ENCODE peak calls at places on chromosomes 16 and 17, in five cellular contexts. Q is transverse colon, Z is GM23338, S is Peyer's patch, N is ascending aorta. P is an unnamed sample.

GRCh38 chr17:7439462-7440112 is at the start of gene FGF11:
- DNase-seq in Z (peak; percentile 35), S (no peak), Q (no peak), N (no peak), P (no peak)

GRCh38 chr17:78895322-78895721 is 7.7 kb downstream of the CEP295NL start:
- DNase-seq in S (no peak), N (no peak), Q (no peak), Z (no peak), P (no peak)

GRCh38 chr16:2830355-2830695 is 222 bp downstream of the ZG16B start:
- DNase-seq in N (no peak), Z (no peak), S (no peak), Q (no peak), P (no peak)

GRCh38 chr17:76562734-76563148 is 22.9 kb downstream of the PRCD start:
- DNase-seq in Q (no peak), S (no peak), Z (no peak), N (no peak), P (no peak)

GRCh38 chr17:48718781-48719641 is 3.3 kb downstream of the PRAC1 start:
- DNase-seq in N (no peak), Z (peak; percentile 73), S (no peak), Q (no peak), P (no peak)

GRCh38 chr17:47978324-47978723 is 7.4 kb downstream of the CDK5RAP3 start:
- DNase-seq in N (no peak), Q (peak; percentile 50), Z (peak; percentile 95), S (peak; percentile 71), P (no peak)

GRCh38 chr17:19327039-19327776 is 35.3 kb downstream of the B9D1 start:
- DNase-seq in Q (no peak), Z (no peak), S (peak; percentile 31), N (no peak), P (no peak)

GRCh38 chr16:64864232-64864803 is 257.5 kb downstream of the CDH11 start:
- DNase-seq in S (no peak), Z (no peak), N (no peak), Q (no peak), P (no peak)

GRCh38 chr17:57293077-57293476 is 36.8 kb downstream of the MSI2 start:
- DNase-seq in N (no peak), Z (no peak), Q (no peak), S (no peak), P (no peak)

GRCh38 chr16:29820730-29821662 is 734 bp downstream of the MVP start:
- DNase-seq in Z (no peak), S (peak; percentile 89), Q (peak; percentile 91), N (no peak), P (peak; percentile 90)

GRCh38 chr17:17911003-17911613 is 61.1 kb downstream of the TOM1L2 start:
- DNase-seq in S (no peak), N (no peak), Z (no peak), Q (no peak), P (no peak)

GRCh38 chr16:17469011-17469741 is 1.6 kb downstream of the XYLT1 start:
- DNase-seq in Q (peak; percentile 20), Z (no peak), S (peak; percentile 48), N (no peak), P (peak; percentile 70)

GRCh38 chr17:50173335-50173941 is 7.6 kb downstream of the SGCA start:
- DNase-seq in Z (peak; percentile 34), N (peak; percentile 88), S (no peak), Q (no peak), P (no peak)

GRCh38 chr16:81469710-81470481 is 25.3 kb downstream of the CMIP start:
- DNase-seq in N (no peak), Z (no peak), S (peak; percentile 82), Q (no peak), P (peak; percentile 92)

GRCh38 chr17:34613064-34614019 is 34.0 kb downstream of the TMEM132E start:
- DNase-seq in Q (no peak), Z (peak; percentile 53), S (no peak), N (no peak), P (no peak)

GRCh38 chr16:2481676-2482075 is 6.7 kb downstream of the TBC1D24 start:
- DNase-seq in S (no peak), Q (no peak), N (no peak), Z (no peak), P (no peak)

GRCh38 chr17:49970498-49970897 is 1.5 kb downstream of the DLX4 start:
- DNase-seq in S (no peak), Z (no peak), Q (no peak), N (no peak), P (no peak)

GRCh38 chr17:40699880-40700279 is 3.7 kb downstream of the KRT24 start:
- DNase-seq in N (no peak), Q (no peak), S (no peak), Z (no peak), P (no peak)

GRCh38 chr16:77882359-77882758 is 94.0 kb downstream of the VAT1L start:
- DNase-seq in Q (no peak), Z (no peak), N (no peak), S (no peak), P (no peak)

GRCh38 chr17:38574712-38575111 is 31.0 kb downstream of the SRCIN1 start:
- DNase-seq in Q (no peak), Z (no peak), S (no peak), N (no peak), P (no peak)
- H3K27ac ChIP-seq in Q (no peak overlapping the region), Z (no peak overlapping the region), S (no peak overlapping the region), N (no peak overlapping the region), P (no peak overlapping the region)

DNA sequence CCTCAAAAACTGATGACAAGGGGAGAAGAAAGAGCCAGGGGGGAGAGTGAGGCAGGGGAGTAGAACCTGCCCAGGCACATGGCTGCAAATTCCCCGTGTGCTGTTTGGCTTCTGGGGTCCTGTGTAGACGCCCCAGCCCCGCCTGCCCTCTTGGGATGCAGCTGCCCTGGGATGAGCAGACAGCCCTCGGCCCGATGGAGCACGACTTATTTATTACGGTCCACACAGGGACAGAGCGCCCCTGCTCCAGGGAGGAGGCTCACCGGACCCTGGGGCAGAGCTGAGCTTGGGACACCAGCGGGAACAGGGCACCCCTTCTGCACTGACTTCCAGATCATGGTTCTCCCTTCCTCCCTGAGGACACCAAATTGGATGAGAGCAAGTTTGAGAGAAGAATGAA is 9.1 kb downstream of the LDHD start:
- DNase-seq in Z (no peak), S (no peak), Q (no peak), N (no peak), P (peak; percentile 69)
- H3K4me1 ChIP-seq in Z (peaks cover 31% of the 10 kb centered on the region), S (peaks cover 9% of the 10 kb centered on the region), Q (peaks cover 62% of the 10 kb centered on the region), N (peaks cover 36% of the 10 kb centered on the region), P (peaks cover 39% of the 10 kb centered on the region)

GRCh38 chr17:28760561-28760960 is 16.8 kb downstream of the TRAF4 start:
- DNase-seq in N (no peak), S (no peak), Q (no peak), Z (no peak), P (no peak)
- H3K27ac ChIP-seq in N (no peak overlapping the region), S (no peak overlapping the region), Q (no peak overlapping the region), Z (peak overlapping the region; percentile 98), P (no peak overlapping the region)

DNA sequence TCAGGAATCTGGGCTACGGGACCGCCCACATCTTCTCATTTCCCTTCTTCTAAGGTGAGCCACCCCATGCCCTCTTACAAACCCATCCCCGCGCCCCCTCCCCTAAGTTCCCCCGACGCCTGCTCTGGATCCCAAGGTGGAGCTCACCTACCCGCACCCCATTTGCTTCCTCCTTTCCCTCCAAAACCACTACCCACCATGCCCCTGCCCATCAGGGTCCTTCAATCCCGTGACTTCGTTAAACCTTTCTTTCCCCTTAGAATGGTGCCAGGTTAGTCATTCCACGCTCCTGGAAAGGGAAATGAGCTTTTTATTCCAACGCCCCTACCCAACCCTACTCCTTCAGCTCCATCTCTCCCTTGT is 338 bp upstream of the MTMR4 start:
- DNase-seq in Q (no peak), Z (no peak), S (no peak), N (no peak), P (no peak)
- H3K4me1 ChIP-seq in Q (peaks cover 33% of the 10 kb centered on the region), Z (peaks cover 24% of the 10 kb centered on the region), S (peaks cover 6% of the 10 kb centered on the region), N (peaks cover 17% of the 10 kb centered on the region), P (peaks cover 73% of the 10 kb centered on the region)